ENCODE peak calls at places on chromosome 20, in ten cellular contexts. P, A, B, R, V, S, U, K, W and I are unnamed samples.

GRCh38 chr20:1122388-1123315 is 4.2 kb downstream of the PSMF1 start:
- DNase-seq in V (no peak), S (peak; percentile 43), R (no peak), K (no peak), P (no peak), A (peak; percentile 60), B (no peak), U (peak; percentile 62), W (peak; percentile 66), I (peak; percentile 48)

GRCh38 chr20:44904377-44904776 is 5.5 kb upstream of the PABPC1L start:
- DNase-seq in U (no peak), S (no peak), V (no peak), P (no peak), K (no peak), B (no peak), A (no peak), R (no peak), W (no peak), I (no peak)

GRCh38 chr20:57584768-57585461 is 24.0 kb downstream of the PCK1 start:
- DNase-seq in S (no peak), W (no peak), V (no peak), P (no peak), R (no peak), B (no peak), U (no peak), A (no peak), K (no peak), I (no peak)

GRCh38 chr20:36266189-36266588 is 29.9 kb downstream of the AAR2 start:
- DNase-seq in P (no peak), R (no peak), B (no peak), V (no peak), W (no peak), S (no peak), U (no peak), A (no peak), K (no peak), I (no peak)

GRCh38 chr20:52190437-52191131 is 995 bp downstream of the ZFP64 start:
- DNase-seq in V (peak; percentile 4), K (no peak), W (peak; percentile 74), S (peak; percentile 23), A (peak; percentile 28), R (no peak), B (peak; percentile 73), P (peak; percentile 50), U (peak; percentile 12), I (peak; percentile 34)

GRCh38 chr20:32010096-32010495 is at the start of gene CCM2L:
- DNase-seq in K (no peak), A (no peak), R (no peak), B (no peak), W (no peak), S (peak; percentile 20), V (no peak), P (no peak), U (no peak), I (no peak)

GRCh38 chr20:54189630-54190029 is 15.8 kb upstream of the CYP24A1 start:
- DNase-seq in W (peak; percentile 64), A (no peak), P (no peak), U (no peak), R (no peak), B (no peak), S (no peak), K (no peak), V (no peak), I (no peak)

GRCh38 chr20:17943343-17943742 is 25.3 kb downstream of the SNX5 start:
- DNase-seq in V (no peak), K (no peak), S (no peak), B (no peak), A (no peak), R (no peak), P (no peak), U (no peak), W (no peak), I (no peak)

GRCh38 chr20:48892849-48893352 is 28.6 kb upstream of the ARFGEF2 start:
- DNase-seq in K (no peak), A (no peak), S (no peak), R (peak; percentile 75), W (no peak), P (no peak), B (no peak), V (no peak), U (no peak), I (no peak)

GRCh38 chr20:11921326-11921725 is 3.6 kb downstream of the BTBD3 start:
- DNase-seq in A (no peak), P (no peak), B (no peak), U (no peak), V (no peak), K (no peak), S (no peak), W (no peak), R (no peak), I (no peak)

DNA sequence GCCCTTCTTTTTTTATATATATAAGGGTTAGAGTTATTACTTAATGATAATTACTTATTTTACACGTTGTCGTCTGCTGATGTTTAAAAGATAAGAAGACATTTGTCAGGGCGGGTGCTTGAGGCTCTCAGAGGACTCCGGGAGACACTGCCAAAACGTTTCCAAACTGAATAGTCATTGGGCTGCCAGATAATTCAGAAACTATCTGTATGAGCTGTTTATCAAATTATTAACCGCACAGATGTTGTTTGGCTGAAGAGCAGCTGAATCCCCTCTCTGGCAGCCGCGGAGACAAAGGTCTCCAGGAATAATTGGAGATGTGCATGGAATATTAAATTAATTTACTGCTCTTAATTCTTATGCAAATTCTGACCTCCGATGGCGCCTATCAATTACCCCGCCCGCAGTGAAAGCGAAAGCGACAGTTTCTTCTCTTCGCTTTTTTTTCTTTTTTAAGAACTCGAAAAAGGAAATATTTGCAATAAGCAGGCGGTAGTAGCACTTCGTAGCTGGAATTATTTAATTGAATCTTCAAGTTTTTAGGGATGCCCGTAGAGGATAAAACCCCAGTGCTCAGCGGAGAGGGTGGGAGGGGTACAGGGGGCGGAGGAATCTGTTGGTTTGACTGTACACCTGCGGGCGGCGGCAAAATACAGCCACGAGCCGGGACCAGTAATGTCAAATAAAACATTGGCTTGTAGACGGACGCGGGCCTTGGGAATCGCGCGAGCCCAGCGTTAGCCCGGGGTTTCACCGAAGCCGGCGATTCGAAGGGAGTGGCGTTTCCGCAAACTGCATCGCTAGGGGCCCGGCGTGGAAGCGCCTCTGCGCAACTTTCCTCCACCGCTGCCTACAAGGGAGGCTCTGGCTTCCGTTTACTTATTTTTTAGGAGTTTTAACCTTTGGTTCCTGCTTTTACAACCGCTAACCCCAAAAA is 6.2 kb downstream of the LINC00237 start:
- DNase-seq in B (no peak), R (no peak), U (no peak), A (peak; percentile 12), W (no peak), K (peak; percentile 72), P (peak; percentile 51), S (no peak), V (no peak), I (peak; percentile 29)
- H3K4me3 ChIP-seq in B (peak overlapping the region; percentile 37), R (peak overlapping the region; percentile 43), U (peak overlapping the region; percentile 12), A (peak overlapping the region; percentile 11), W (peak overlapping the region; percentile 25), K (peak overlapping the region; percentile 10), P (peak overlapping the region; percentile 56), S (peak overlapping the region; percentile 10), V (peak overlapping the region; percentile 66), I (peak overlapping the region; percentile 54)

DNA sequence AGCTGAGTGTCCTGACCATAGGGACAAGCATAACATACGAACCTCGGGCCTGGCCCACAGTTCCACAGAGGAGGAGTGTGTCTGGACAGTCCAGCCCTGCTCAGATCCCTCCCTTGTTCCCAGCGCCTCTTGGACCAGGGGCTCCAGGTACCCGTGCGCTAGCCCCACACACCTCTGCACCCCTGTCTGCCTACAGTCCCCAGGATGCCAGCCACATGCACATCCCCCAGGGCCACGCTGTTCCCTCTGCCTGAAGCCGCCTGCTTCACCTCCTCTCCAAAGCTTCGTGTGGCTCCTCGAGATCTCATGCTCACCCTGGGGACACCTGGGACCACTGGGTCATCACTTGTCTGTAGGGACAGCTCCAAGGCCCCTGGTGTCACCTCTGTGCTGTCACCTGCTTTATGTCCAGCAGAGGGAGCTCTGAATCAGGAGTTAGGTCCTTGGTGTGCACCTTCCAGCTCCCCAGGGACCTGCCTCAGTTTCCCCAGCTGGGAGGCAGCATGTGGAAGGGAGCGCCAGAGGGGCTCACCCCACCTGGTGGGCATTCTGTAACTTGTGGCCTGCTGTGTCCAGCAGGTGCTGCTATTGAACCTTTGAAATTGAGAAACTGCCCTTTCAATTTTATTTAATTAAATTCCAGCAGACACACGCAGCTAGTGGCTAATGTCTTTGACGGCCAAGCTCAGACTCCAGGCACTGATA is 7.3 kb upstream of the YTHDF1 start:
- DNase-seq in U (no peak), S (no peak), K (no peak), P (peak; percentile 43), B (peak; percentile 48), W (peak; percentile 51), A (peak; percentile 48), R (no peak), V (peak; percentile 17), I (peak; percentile 35)
- H3K4me3 ChIP-seq in U (no peak overlapping the region), S (no peak overlapping the region), K (no peak overlapping the region), P (no peak overlapping the region), B (no peak overlapping the region), W (no peak overlapping the region), A (no peak overlapping the region), R (no peak overlapping the region), V (no peak overlapping the region), I (no peak overlapping the region)

DNA sequence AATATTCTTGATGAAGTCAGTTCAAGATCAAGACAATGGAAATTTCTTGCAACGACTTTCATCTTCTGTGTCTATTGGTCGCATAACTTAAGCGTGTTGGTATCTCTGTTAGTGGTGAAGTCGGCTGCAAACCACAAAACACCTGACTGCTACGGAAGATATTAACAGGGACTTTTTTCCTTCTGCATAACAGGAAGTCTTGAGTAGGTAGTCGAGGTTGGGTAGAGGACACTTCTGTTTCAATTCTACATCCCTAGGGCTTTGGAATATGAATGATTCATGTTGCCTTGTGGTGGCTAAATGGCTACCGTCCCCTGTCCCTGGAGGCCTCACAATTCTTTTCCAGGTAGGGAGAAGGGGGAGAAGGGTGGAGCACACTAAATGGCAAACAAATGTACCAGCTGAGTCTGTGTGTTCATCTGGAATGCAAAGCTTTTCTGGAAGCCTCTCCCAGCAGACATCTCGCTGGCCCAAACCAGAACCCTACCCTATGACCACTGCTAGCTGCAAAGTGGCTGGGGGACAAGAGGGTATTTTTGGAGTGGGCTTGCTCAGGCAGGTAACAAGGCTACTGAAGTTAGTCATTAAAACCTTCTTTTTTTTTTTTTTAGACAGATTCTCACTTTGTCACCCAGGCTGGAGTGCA is 34.6 kb upstream of the NKX2-2 start:
- DNase-seq in W (no peak), P (peak; percentile 45), S (no peak), U (no peak), R (no peak), K (no peak), V (peak; percentile 20), A (no peak), B (no peak), I (peak; percentile 98)
- H3K4me3 ChIP-seq in W (no peak overlapping the region), P (no peak overlapping the region), S (no peak overlapping the region), U (no peak overlapping the region), R (no peak overlapping the region), K (no peak overlapping the region), V (no peak overlapping the region), A (no peak overlapping the region), B (no peak overlapping the region), I (peak overlapping the region; percentile 41)

DNA sequence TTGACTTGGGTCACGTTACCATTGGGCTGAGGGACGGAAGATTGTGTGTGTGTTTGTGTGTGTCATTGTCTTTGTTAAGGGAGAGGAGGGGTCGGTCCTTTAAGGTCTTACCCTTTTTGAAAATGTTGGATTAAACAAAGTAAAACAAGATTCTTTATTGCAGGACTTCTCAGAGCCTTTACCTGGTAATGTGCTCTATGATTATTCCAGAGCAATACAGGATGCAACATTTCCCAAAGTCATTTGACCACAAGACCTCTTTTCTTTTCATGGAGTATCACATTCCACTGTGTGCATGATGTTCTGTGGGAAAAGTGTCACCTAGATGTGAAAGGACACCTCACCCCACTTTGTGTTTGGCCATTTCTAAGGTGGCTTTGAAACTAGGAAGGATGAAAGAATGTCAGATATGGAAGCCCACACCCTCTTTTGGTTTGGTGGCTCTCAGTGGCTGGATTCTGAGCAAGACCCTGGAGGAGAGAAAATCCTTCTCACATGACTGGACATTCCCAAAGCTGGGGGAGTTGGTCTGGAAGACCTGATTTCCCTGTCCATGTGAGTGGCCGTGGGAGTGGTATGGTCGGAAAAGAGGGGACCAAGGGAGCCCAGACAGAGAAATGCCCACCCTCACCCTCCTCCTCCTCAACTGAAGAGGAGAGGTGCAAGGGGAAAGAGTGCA is 18.2 kb upstream of the ZNF831 start:
- DNase-seq in B (no peak), V (no peak), U (no peak), S (no peak), R (no peak), A (no peak), P (peak; percentile 12), W (no peak), K (no peak), I (no peak)
- H3K4me3 ChIP-seq in B (no peak overlapping the region), V (peak overlapping the region; percentile 63), U (no peak overlapping the region), S (no peak overlapping the region), R (no peak overlapping the region), A (no peak overlapping the region), P (peak overlapping the region; percentile 36), W (no peak overlapping the region), K (no peak overlapping the region), I (no peak overlapping the region)